ENCODE peak calls at places on chromosome 15, in seven cellular contexts. F is islet precursor cell, E is anterior cingulate cortex, D is NCI-H1092, T is pulmonary artery endothelial cell, P is Caco-2, I is midbrain. Z is an unnamed sample.

GRCh38 chr15:92421980-92422379 is 28.3 kb downstream of the ST8SIA2 start:
- DNase-seq in I (no peak), F (no peak), E (no peak), D (no peak), P (no peak), T (no peak), Z (no peak)

GRCh38 chr15:31471731-31472430 is 145.2 kb downstream of the KLF13 start:
- DNase-seq in E (no peak), I (no peak), P (no peak), F (peak; percentile 52), D (no peak), T (no peak), Z (no peak)

GRCh38 chr15:51912528-51912927 is 59.0 kb downstream of the LEO1 start:
- DNase-seq in F (no peak), E (no peak), T (no peak), D (no peak), I (no peak), P (no peak), Z (no peak)

GRCh38 chr15:90187257-90187868 is 13.8 kb upstream of the SEMA4B start:
- DNase-seq in I (peak; percentile 8), P (no peak), D (no peak), T (no peak), E (no peak), F (no peak), Z (no peak)

GRCh38 chr15:67030036-67030762 is 35.2 kb upstream of the SMAD3 start:
- DNase-seq in D (peak; percentile 60), I (no peak), E (no peak), T (no peak), P (peak; percentile 49), F (peak; percentile 62), Z (no peak)

GRCh38 chr15:101158166-101159095 is 93.4 kb downstream of the CHSY1 start:
- DNase-seq in D (no peak), E (no peak), T (no peak), P (no peak), I (no peak), F (no peak), Z (no peak)

GRCh38 chr15:89364341-89364740 is 29.7 kb upstream of the POLG start:
- DNase-seq in P (no peak), I (peak; percentile 32), T (no peak), E (peak; percentile 49), D (peak; percentile 59), F (no peak), Z (no peak)

GRCh38 chr15:79130535-79131130 is 40.1 kb upstream of the RASGRF1 start:
- DNase-seq in I (no peak), T (no peak), P (no peak), D (no peak), E (no peak), F (no peak), Z (no peak)

GRCh38 chr15:79853492-79854328 is 43.1 kb downstream of the MTHFS start:
- DNase-seq in F (peak; percentile 86), P (peak; percentile 76), T (peak; percentile 57), E (peak; percentile 77), D (no peak), I (peak; percentile 85), Z (peak; percentile 62)

GRCh38 chr15:57570340-57570739 is 21.4 kb upstream of the MYZAP start:
- DNase-seq in I (no peak), P (no peak), E (no peak), F (no peak), D (no peak), T (no peak), Z (no peak)

GRCh38 chr15:39419651-39420050 is 161.2 kb upstream of the THBS1 start:
- DNase-seq in P (peak; percentile 67), D (no peak), E (no peak), I (no peak), T (no peak), F (no peak), Z (no peak)

GRCh38 chr15:57505056-57505713 is 86.5 kb upstream of the MYZAP start:
- DNase-seq in F (no peak), P (peak; percentile 18), I (no peak), D (no peak), T (no peak), E (no peak), Z (no peak)